ENCODE peak calls at places on chromosomes 13 and 19, in five cellular contexts. S, V, W, O and Y are unnamed samples.

GRCh38 chr13:29830000-29830399 is 20.4 kb downstream of the UBL3 start:
- DNase-seq in S (no peak), V (no peak), W (no peak), O (no peak), Y (no peak)

GRCh38 chr19:55712804-55713631 is 25.2 kb downstream of the NLRP9 start:
- DNase-seq in S (no peak), V (no peak), W (no peak), O (no peak), Y (peak)

GRCh38 chr13:35760678-35761308 is 284.3 kb upstream of the MAB21L1 start:
- DNase-seq in S (no peak), V (no peak), W (no peak), O (no peak), Y (no peak)

GRCh38 chr19:3061214-3062161 is 807 bp downstream of the TLE5 start:
- DNase-seq in S (no peak), V (no peak), W (peak), O (peak), Y (no peak)

GRCh38 chr19:20247016-20247683 is 80.1 kb downstream of the ZNF486 start:
- DNase-seq in S (no peak), V (peak), W (peak), O (no peak), Y (no peak)

GRCh38 chr19:38710416-38710702 is 33.9 kb downstream of the CAPN12 start:
- DNase-seq in S (no peak), V (no peak), W (no peak), O (no peak), Y (no peak)

GRCh38 chr19:49701271-49701786 is 10.4 kb downstream of the CPT1C start:
- DNase-seq in S (no peak), V (peak), W (no peak), O (no peak), Y (no peak)

GRCh38 chr19:10808937-10809655 is 26.9 kb downstream of the TMED1 start:
- DNase-seq in S (no peak), V (no peak), W (peak), O (peak), Y (no peak)

GRCh38 chr19:18588611-18589379 is at the start of gene REX1BD:
- DNase-seq in S (peak), V (peak), W (peak), O (peak), Y (peak)

GRCh38 chr13:81606074-81606473 is 1265.1 kb upstream of the SPRY2 start:
- DNase-seq in S (no peak), V (no peak), W (no peak), O (no peak), Y (no peak)

GRCh38 chr13:109345433-109345941 is 440.9 kb downstream of the IRS2 start:
- DNase-seq in S (no peak), V (no peak), W (no peak), O (peak), Y (no peak)

GRCh38 chr13:78976696-78977095 is 317.7 kb upstream of the OBI1 start:
- DNase-seq in S (no peak), V (no peak), W (no peak), O (no peak), Y (no peak)

GRCh38 chr13:111474136-111475002 is 153.9 kb downstream of the TEX29 start:
- DNase-seq in S (peak), V (peak), W (no peak), O (peak), Y (peak)

GRCh38 chr13:111846396-111847174 is 220.4 kb upstream of the SOX1 start:
- DNase-seq in S (no peak), V (peak), W (no peak), O (no peak), Y (no peak)

GRCh38 chr19:44857837-44858236 is 11.7 kb downstream of the NECTIN2 start:
- DNase-seq in S (no peak), V (no peak), W (no peak), O (no peak), Y (no peak)

GRCh38 chr19:34639491-34640085 is 37.4 kb downstream of the SCGB2B2 start:
- DNase-seq in S (peak), V (peak), W (peak), O (peak), Y (no peak)